ENCODE peak calls at places on chromosomes 4 and X, in ten cellular contexts. X, A, Y, V, R, Z, L, C, I and T are unnamed samples.

GRCh38 chr4:15778191-15778741 is at the start of gene CD38:
- DNase-seq in X (no peak), A (peak; percentile 24), Y (peak; percentile 65), V (no peak), R (peak; percentile 72), Z (no peak), L (peak; percentile 84), C (peak; percentile 58), I (peak; percentile 9), T (no peak)

GRCh38 chr4:145663194-145663593 is 16.8 kb upstream of the C4orf51 start:
- DNase-seq in X (no peak), A (no peak), Y (no peak), V (no peak), R (no peak), Z (no peak), L (no peak), C (no peak), I (no peak), T (no peak)

GRCh38 chr4:137956256-137956655 is 285.9 kb downstream of the SLC7A11 start:
- DNase-seq in X (peak; percentile 14), A (no peak), Y (no peak), V (no peak), R (no peak), Z (no peak), L (no peak), C (no peak), I (no peak), T (no peak)

GRCh38 chr4:128060130-128060619 is 937 bp upstream of the LARP1B start:
- DNase-seq in X (no peak), A (no peak), Y (no peak), V (no peak), R (no peak), Z (no peak), L (no peak), C (no peak), I (no peak), T (no peak)

GRCh38 chrX:7788334-7788733 is 54.6 kb upstream of the VCX start:
- DNase-seq in X (no peak), A (no peak), Y (no peak), V (no peak), R (no peak), Z (no peak), L (no peak), C (no peak), I (no peak), T (no peak)

GRCh38 chrX:11349661-11350337 is 56.6 kb downstream of the AMELX start:
- DNase-seq in X (no peak), A (no peak), Y (no peak), V (no peak), R (no peak), Z (no peak), L (no peak), C (no peak), I (no peak), T (no peak)

GRCh38 chrX:3268804-3269203 is 77.6 kb downstream of the MXRA5 start:
- DNase-seq in X (peak; percentile 73), A (no peak), Y (no peak), V (no peak), R (no peak), Z (no peak), L (no peak), C (no peak), I (no peak), T (no peak)

GRCh38 chr4:13327991-13328390 is 156.1 kb downstream of the RAB28 start:
- DNase-seq in X (no peak), A (no peak), Y (no peak), V (no peak), R (no peak), Z (no peak), L (no peak), C (no peak), I (no peak), T (no peak)

GRCh38 chr4:19512086-19512485 is 739.6 kb upstream of the SLIT2 start:
- DNase-seq in X (no peak), A (no peak), Y (no peak), V (no peak), R (no peak), Z (no peak), L (no peak), C (no peak), I (no peak), T (no peak)

GRCh38 chr4:13527192-13527982 is 16.9 kb downstream of the NKX3-2 start:
- DNase-seq in X (no peak), A (no peak), Y (no peak), V (no peak), R (peak; percentile 22), Z (peak; percentile 78), L (peak; percentile 58), C (no peak), I (no peak), T (no peak)

GRCh38 chr4:151408630-151409469 is at the start of gene FHIP1A:
- DNase-seq in X (peak; percentile 26), A (peak; percentile 63), Y (peak; percentile 27), V (peak; percentile 62), R (peak; percentile 85), Z (peak; percentile 95), L (peak; percentile 94), C (peak; percentile 76), I (peak; percentile 84), T (no peak)

GRCh38 chr4:123018391-123018755 is 96.0 kb upstream of the NUDT6 start:
- DNase-seq in X (no peak), A (no peak), Y (no peak), V (no peak), R (no peak), Z (no peak), L (no peak), C (no peak), I (no peak), T (no peak)

GRCh38 chrX:103513476-103514108 is 5.7 kb downstream of the RAB40A start:
- DNase-seq in X (no peak), A (no peak), Y (no peak), V (no peak), R (no peak), Z (no peak), L (no peak), C (no peak), I (no peak), T (no peak)

GRCh38 chr4:151942971-151943370 is 182.2 kb upstream of the GATB start:
- DNase-seq in X (no peak), A (no peak), Y (no peak), V (no peak), R (no peak), Z (no peak), L (no peak), C (no peak), I (no peak), T (no peak)